ENCODE peak calls at places on chromosomes 1 and 21, in ten cellular contexts. L is right cardiac atrium; K is uterus; F is colonic mucosa; H is Panc1; M is RWPE2; A is left ventricle myocardium inferior; S is CD8-positive, alpha-beta memory T cell; P is transverse colon; Y is stomach. Q is an unnamed sample.

GRCh38 chr21:36288651-36289243 is 31.2 kb upstream of the MORC3 start:
- DNase-seq in L (no peak), K (no peak), F (no peak), H (no peak), M (no peak), A (no peak), S (no peak), P (no peak), Y (no peak), Q (no peak)

GRCh38 chr1:101073836-101074235 is 48.3 kb upstream of the DPH5 start:
- DNase-seq in L (no peak), K (no peak), F (no peak), H (no peak), M (no peak), A (no peak), S (no peak), P (no peak), Y (no peak), Q (no peak)

GRCh38 chr1:982765-983436 is 1.0 kb upstream of the PERM1 start:
- DNase-seq in L (peak; percentile 19), K (no peak), F (no peak), H (no peak), M (no peak), A (peak; percentile 19), S (no peak), P (no peak), Y (no peak), Q (peak; percentile 30)

GRCh38 chr1:7784492-7785071 is 491 bp downstream of the PER3 start:
- DNase-seq in L (peak; percentile 47), K (no peak), F (no peak), H (no peak), M (no peak), A (peak; percentile 37), S (peak; percentile 5), P (peak; percentile 19), Y (no peak), Q (no peak)

GRCh38 chr1:99455760-99456159 is 190.2 kb upstream of the PALMD start:
- DNase-seq in L (no peak), K (no peak), F (no peak), H (no peak), M (no peak), A (no peak), S (no peak), P (no peak), Y (no peak), Q (no peak)

GRCh38 chr21:37430184-37430821 is 63.7 kb downstream of the DYRK1A start:
- DNase-seq in L (no peak), K (no peak), F (no peak), H (no peak), M (no peak), A (no peak), S (no peak), P (no peak), Y (no peak), Q (no peak)

GRCh38 chr1:228225165-228225710 is 17.4 kb downstream of the OBSCN start:
- DNase-seq in L (no peak), K (no peak), F (peak; percentile 0), H (no peak), M (no peak), A (no peak), S (no peak), P (no peak), Y (no peak), Q (no peak)

GRCh38 chr1:57966751-57967406 is 543.0 kb upstream of the DAB1 start:
- DNase-seq in L (no peak), K (no peak), F (no peak), H (no peak), M (no peak), A (peak; percentile 15), S (no peak), P (no peak), Y (no peak), Q (no peak)

GRCh38 chr1:23756676-23757075 is 13.4 kb downstream of the ELOA start:
- DNase-seq in L (no peak), K (no peak), F (no peak), H (no peak), M (no peak), A (no peak), S (no peak), P (no peak), Y (no peak), Q (no peak)

GRCh38 chr1:8402109-8402704 is 84.3 kb downstream of the SLC45A1 start:
- DNase-seq in L (no peak), K (no peak), F (no peak), H (no peak), M (no peak), A (no peak), S (no peak), P (no peak), Y (no peak), Q (no peak)

GRCh38 chr1:19294638-19295037 is 6.1 kb upstream of the AKR7A3 start:
- DNase-seq in L (no peak), K (no peak), F (no peak), H (no peak), M (no peak), A (no peak), S (no peak), P (no peak), Y (no peak), Q (no peak)

GRCh38 chr1:19283891-19284290 is 4.7 kb downstream of the AKR7A3 start:
- DNase-seq in L (no peak), K (no peak), F (no peak), H (no peak), M (no peak), A (no peak), S (no peak), P (no peak), Y (no peak), Q (no peak)

GRCh38 chr1:19287436-19288185 is 959 bp downstream of the AKR7A3 start:
- DNase-seq in L (no peak), K (no peak), F (peak; percentile 83), H (no peak), M (no peak), A (no peak), S (no peak), P (peak; percentile 79), Y (peak; percentile 77), Q (no peak)

GRCh38 chr1:19284881-19285280 is 3.7 kb downstream of the AKR7A3 start:
- DNase-seq in L (no peak), K (no peak), F (no peak), H (no peak), M (no peak), A (no peak), S (no peak), P (no peak), Y (no peak), Q (no peak)

GRCh38 chr1:19289244-19289643 is 674 bp upstream of the AKR7A3 start:
- DNase-seq in L (no peak), K (no peak), F (no peak), H (no peak), M (no peak), A (no peak), S (no peak), P (no peak), Y (no peak), Q (no peak)
- H3K4me3 ChIP-seq in L (peak overlapping the region; percentile 5), K (no peak overlapping the region), F (peak overlapping the region; percentile 51), H (peak overlapping the region; percentile 39), M (no peak overlapping the region), A (peak overlapping the region; percentile 62), S (peak overlapping the region; percentile 49), P (no peak overlapping the region), Y (peak overlapping the region; percentile 48), Q (peak overlapping the region; percentile 69)

GRCh38 chr1:77673030-77673429 is 9.4 kb downstream of the ZZZ3 start:
- DNase-seq in L (no peak), K (no peak), F (no peak), H (no peak), M (no peak), A (no peak), S (no peak), P (no peak), Y (no peak), Q (no peak)
- H3K27ac ChIP-seq in L (no peak overlapping the region), K (no peak overlapping the region), F (no peak overlapping the region), H (no peak overlapping the region), M (no peak overlapping the region), A (no peak overlapping the region), S (no peak overlapping the region), P (no peak overlapping the region), Y (no peak overlapping the region), Q (no peak overlapping the region)

DNA sequence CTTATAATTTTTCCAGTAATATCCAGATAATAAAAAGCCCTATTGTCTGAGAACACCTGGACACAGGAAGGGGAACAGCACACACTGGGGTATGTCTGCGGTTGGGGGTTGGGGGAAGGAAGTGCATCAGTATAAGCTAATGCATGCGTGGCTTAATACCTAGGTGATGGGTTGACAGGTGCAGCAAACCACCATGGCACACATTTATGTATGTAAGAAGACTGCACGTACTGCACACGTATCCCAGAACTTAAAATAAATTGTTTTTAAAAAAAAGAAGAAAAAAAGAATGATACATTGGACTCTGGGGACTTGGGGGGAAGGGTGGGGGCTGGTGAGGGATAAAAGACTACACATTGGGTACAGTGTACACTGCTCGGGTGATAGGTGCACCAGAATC is 144.9 kb upstream of the C1orf174 start:
- DNase-seq in L (no peak), K (no peak), F (no peak), H (no peak), M (no peak), A (no peak), S (no peak), P (no peak), Y (no peak), Q (no peak)
- H3K27me3 ChIP-seq in L (no peaks in the 10 kb centered on the region), K (no peaks in the 10 kb centered on the region), F (no peaks in the 10 kb centered on the region), H (peaks cover 5% of the 10 kb centered on the region), M (no peaks in the 10 kb centered on the region), A (peaks cover 54% of the 10 kb centered on the region), S (no peaks in the 10 kb centered on the region), P (no peaks in the 10 kb centered on the region), Y (no peaks in the 10 kb centered on the region), Q (peaks cover 3% of the 10 kb centered on the region)

GRCh38 chr1:209673631-209674417 is 1.4 kb upstream of the G0S2 start:
- DNase-seq in L (peak; percentile 58), K (no peak), F (peak; percentile 41), H (no peak), M (no peak), A (no peak), S (no peak), P (no peak), Y (no peak), Q (peak; percentile 79)
- H3K4me3 ChIP-seq in L (no peak overlapping the region), K (no peak overlapping the region), F (no peak overlapping the region), H (no peak overlapping the region), M (no peak overlapping the region), A (peak overlapping the region; percentile 80), S (no peak overlapping the region), P (no peak overlapping the region), Y (no peak overlapping the region), Q (peak overlapping the region; percentile 72)

GRCh38 chr1:28811369-28811765 is 603 bp upstream of the OPRD1 start:
- DNase-seq in L (no peak), K (no peak), F (no peak), H (no peak), M (no peak), A (no peak), S (no peak), P (no peak), Y (no peak), Q (no peak)
- H3K27ac ChIP-seq in L (no peak overlapping the region), K (no peak overlapping the region), F (no peak overlapping the region), H (no peak overlapping the region), M (no peak overlapping the region), A (no peak overlapping the region), S (no peak overlapping the region), P (no peak overlapping the region), Y (no peak overlapping the region), Q (no peak overlapping the region)